ENCODE peak calls at places on chromosomes 2 and 18, in six cellular contexts. One of them, this sample, is unnamed.

GRCh38 chr2:140863713-140864112 is 1267.1 kb downstream of the LRP1B start:
- DNase-seq in H9: no peak
- DNase-seq in T-helper 2 cell: no peak
- DNase-seq in NCI-H1092: peak; percentile 28
- DNase-seq in NCI-H1436 treated with DMSO at 0.1 percent for 48 hours: no peak
- DNase-seq in NCI-H446: peak; percentile 61
- DNase-seq in this sample: no peak

GRCh38 chr2:238462782-238463396 is 36.2 kb downstream of the ASB1 start:
- DNase-seq in H9: no peak
- DNase-seq in T-helper 2 cell: no peak
- DNase-seq in NCI-H1092: no peak
- DNase-seq in NCI-H1436 treated with DMSO at 0.1 percent for 48 hours: no peak
- DNase-seq in NCI-H446: peak; percentile 63
- DNase-seq in this sample: no peak

GRCh38 chr2:79389475-79389874 is 123.4 kb upstream of the CTNNA2 start:
- DNase-seq in H9: no peak
- DNase-seq in T-helper 2 cell: no peak
- DNase-seq in NCI-H1092: no peak
- DNase-seq in NCI-H1436 treated with DMSO at 0.1 percent for 48 hours: no peak
- DNase-seq in NCI-H446: no peak
- DNase-seq in this sample: no peak

GRCh38 chr18:2847341-2848144 is 737 bp downstream of the EMILIN2 start:
- DNase-seq in H9: peak; percentile 56
- DNase-seq in T-helper 2 cell: peak; percentile 7
- DNase-seq in NCI-H1092: no peak
- DNase-seq in NCI-H1436 treated with DMSO at 0.1 percent for 48 hours: no peak
- DNase-seq in NCI-H446: no peak
- DNase-seq in this sample: peak; percentile 5

GRCh38 chr2:109059474-109060165 is 69.4 kb upstream of the SH3RF3 start:
- DNase-seq in H9: no peak
- DNase-seq in T-helper 2 cell: no peak
- DNase-seq in NCI-H1092: no peak
- DNase-seq in NCI-H1436 treated with DMSO at 0.1 percent for 48 hours: no peak
- DNase-seq in NCI-H446: no peak
- DNase-seq in this sample: no peak

GRCh38 chr2:47232738-47233415 is 77.8 kb upstream of the STPG4 start:
- DNase-seq in H9: no peak
- DNase-seq in T-helper 2 cell: no peak
- DNase-seq in NCI-H1092: no peak
- DNase-seq in NCI-H1436 treated with DMSO at 0.1 percent for 48 hours: no peak
- DNase-seq in NCI-H446: peak; percentile 28
- DNase-seq in this sample: no peak

GRCh38 chr2:200765139-200765951 is 46.4 kb upstream of the BZW1 start:
- DNase-seq in H9: no peak
- DNase-seq in T-helper 2 cell: peak; percentile 26
- DNase-seq in NCI-H1092: no peak
- DNase-seq in NCI-H1436 treated with DMSO at 0.1 percent for 48 hours: no peak
- DNase-seq in NCI-H446: no peak
- DNase-seq in this sample: no peak

GRCh38 chr2:234111523-234111922 is 61.0 kb downstream of the SPP2 start:
- DNase-seq in H9: no peak
- DNase-seq in T-helper 2 cell: no peak
- DNase-seq in NCI-H1092: no peak
- DNase-seq in NCI-H1436 treated with DMSO at 0.1 percent for 48 hours: no peak
- DNase-seq in NCI-H446: no peak
- DNase-seq in this sample: no peak

GRCh38 chr18:48293954-48294893 is 115.0 kb downstream of the ZBTB7C start:
- DNase-seq in H9: no peak
- DNase-seq in T-helper 2 cell: no peak
- DNase-seq in NCI-H1092: peak; percentile 98
- DNase-seq in NCI-H1436 treated with DMSO at 0.1 percent for 48 hours: peak; percentile 94
- DNase-seq in NCI-H446: no peak
- DNase-seq in this sample: no peak

GRCh38 chr18:26405190-26405781 is 143.1 kb downstream of the KCTD1 start:
- DNase-seq in H9: peak; percentile 47
- DNase-seq in T-helper 2 cell: no peak
- DNase-seq in NCI-H1092: peak; percentile 37
- DNase-seq in NCI-H1436 treated with DMSO at 0.1 percent for 48 hours: no peak
- DNase-seq in NCI-H446: peak; percentile 47
- DNase-seq in this sample: no peak

GRCh38 chr18:9862686-9863085 is 23.1 kb upstream of the TXNDC2 start:
- DNase-seq in H9: no peak
- DNase-seq in T-helper 2 cell: no peak
- DNase-seq in NCI-H1092: peak; percentile 8
- DNase-seq in NCI-H1436 treated with DMSO at 0.1 percent for 48 hours: no peak
- DNase-seq in NCI-H446: no peak
- DNase-seq in this sample: no peak

GRCh38 chr2:107663632-107664031 is 163.1 kb upstream of the RGPD4 start:
- DNase-seq in H9: no peak
- DNase-seq in T-helper 2 cell: no peak
- DNase-seq in NCI-H1092: no peak
- DNase-seq in NCI-H1436 treated with DMSO at 0.1 percent for 48 hours: peak; percentile 88
- DNase-seq in NCI-H446: no peak
- DNase-seq in this sample: no peak

GRCh38 chr2:78887436-78887835 is 138.1 kb upstream of the REG3G start:
- DNase-seq in H9: no peak
- DNase-seq in T-helper 2 cell: no peak
- DNase-seq in NCI-H1092: no peak
- DNase-seq in NCI-H1436 treated with DMSO at 0.1 percent for 48 hours: no peak
- DNase-seq in NCI-H446: no peak
- DNase-seq in this sample: no peak

This sample was measured in activated T-helper 9 cell treated with anti-CD3 and anti-CD28 coated beads, Interleukin-2, amount 50 U/mL, for 16 hours.